ENCODE peak calls at places on chromosome 22, in five cellular contexts. E, L, F, M and N are unnamed samples. For H3K9me3, the result is how much of the 10 kb centered on the place peaks cover.

GRCh38 chr22:23065495-23066122 is 4.7 kb upstream of the GNAZ start:
- DNase-seq in L (no peak), E (peak), M (peak), F (peak), N (peak)

GRCh38 chr22:42984397-42984796 is 30.6 kb downstream of the PACSIN2 start:
- DNase-seq in F (no peak), M (no peak), E (no peak), L (no peak), N (no peak)

GRCh38 chr22:32785636-32786418 is 15.7 kb upstream of the TIMP3 start:
- DNase-seq in L (no peak), E (no peak), F (no peak), M (no peak), N (no peak)

GRCh38 chr22:33921576-33922181 is 1.4 kb upstream of the LARGE1 start:
- DNase-seq in E (peak), F (peak), L (peak), M (peak), N (peak)

GRCh38 chr22:45381348-45381747 is 32.1 kb downstream of the SMC1B start:
- DNase-seq in M (no peak), L (no peak), E (no peak), F (no peak), N (no peak)

GRCh38 chr22:38835888-38836301 is 7.9 kb downstream of the NPTXR start:
- DNase-seq in F (no peak), E (no peak), M (no peak), L (no peak), N (no peak)

GRCh38 chr22:27416553-27417427 is 384.8 kb downstream of the MN1 start:
- DNase-seq in E (no peak), M (no peak), F (peak), L (peak), N (no peak)

GRCh38 chr22:17235149-17235655 is 16.0 kb upstream of the ADA2 start:
- DNase-seq in L (no peak), F (no peak), E (no peak), M (no peak), N (no peak)

GRCh38 chr22:35312198-35313059 is 12.7 kb downstream of the TOM1 start:
- DNase-seq in E (no peak), L (no peak), M (peak), F (no peak), N (peak)

GRCh38 chr22:31692186-31692886 is 30.3 kb upstream of the PISD start:
- DNase-seq in M (no peak), F (no peak), E (no peak), L (no peak), N (no peak)

GRCh38 chr22:19522881-19523239 is 1.4 kb downstream of the CLDN5 start:
- DNase-seq in E (no peak), M (no peak), F (no peak), L (no peak), N (no peak)

GRCh38 chr22:23196165-23196564 is 15.9 kb downstream of the BCR start:
- DNase-seq in E (no peak), F (no peak), L (no peak), M (no peak), N (no peak)

GRCh38 chr22:37508431-37508963 is 10.7 kb downstream of the CARD10 start:
- DNase-seq in L (no peak), M (peak), F (no peak), E (no peak), N (no peak)

GRCh38 chr22:45069925-45070324 is 60.1 kb upstream of the PHF21B start:
- DNase-seq in L (no peak), M (no peak), F (no peak), E (no peak), N (no peak)

GRCh38 chr22:32446321-32446720 is 17.9 kb downstream of the BPIFC start:
- DNase-seq in L (no peak), F (no peak), M (no peak), E (no peak), N (no peak)

GRCh38 chr22:21887841-21888240 is 20.4 kb upstream of the MAPK1 start:
- DNase-seq in L (no peak), F (no peak), M (no peak), E (no peak), N (no peak)

GRCh38 chr22:18000441-18001039 is 23.8 kb downstream of the MICAL3 start:
- DNase-seq in E (peak), M (peak), L (peak), F (no peak), N (peak)

GRCh38 chr22:23557467-23557866 is 22.6 kb downstream of the IGLL1 start:
- DNase-seq in F (no peak), L (no peak), E (no peak), M (no peak), N (no peak)

GRCh38 chr22:36323855-36324331 is 63.9 kb downstream of the MYH9 start:
- DNase-seq in M (no peak), L (no peak), F (no peak), E (peak), N (no peak)

GRCh38 chr22:26713823-26714449 is 56.5 kb downstream of the MIAT start:
- DNase-seq in E (no peak), M (no peak), L (peak), F (no peak), N (no peak)

GRCh38 chr22:32880906-32881596 is 79.5 kb downstream of the TIMP3 start:
- DNase-seq in E (peak), F (peak), M (peak), L (no peak), N (peak)

GRCh38 chr22:22348815-22349454 is 104.3 kb downstream of the VPREB1 start:
- DNase-seq in F (no peak), M (no peak), E (no peak), L (no peak), N (no peak)

GRCh38 chr22:37162221-37163095 is 12.7 kb upstream of the IL2RB start:
- DNase-seq in M (no peak), F (no peak), L (no peak), E (no peak), N (no peak)

GRCh38 chr22:45831394-45831793 is 145.6 kb downstream of the WNT7B start:
- DNase-seq in F (no peak), M (no peak), L (peak), E (no peak), N (no peak)

GRCh38 chr22:16789860-16790493 is 35.2 kb downstream of the XKR3 start:
- DNase-seq in F (no peak), M (no peak), E (no peak), L (no peak), N (no peak)

GRCh38 chr22:39985383-39986045 is 9.2 kb upstream of the FAM83F start:
- DNase-seq in L (no peak), E (no peak), F (no peak), M (no peak), N (no peak)

GRCh38 chr22:23695141-23695540 is 4.3 kb downstream of the RGL4 start:
- DNase-seq in E (no peak), F (no peak), M (no peak), L (no peak), N (no peak)

GRCh38 chr22:21726650-21727049 is 8.9 kb downstream of the YPEL1 start:
- DNase-seq in L (peak), F (no peak), E (no peak), M (no peak), N (peak)

GRCh38 chr22:48050836-48051235 is 1288.4 kb downstream of the TBC1D22A start:
- DNase-seq in F (no peak), M (no peak), L (no peak), E (no peak), N (no peak)

GRCh38 chr22:45254388-45254787 is 13.7 kb upstream of the KIAA0930 start:
- DNase-seq in L (no peak), F (no peak), E (no peak), M (no peak), N (no peak)

GRCh38 chr22:44448271-44448780 is 49.7 kb downstream of the RTL6 start:
- DNase-seq in L (peak), F (peak), M (peak), E (peak), N (peak)

GRCh38 chr22:35531695-35532094 is 8.9 kb upstream of the RASD2 start:
- DNase-seq in F (no peak), L (no peak), M (no peak), E (no peak), N (no peak)

GRCh38 chr22:42992092-42992491 is 22.9 kb downstream of the PACSIN2 start:
- DNase-seq in M (no peak), E (no peak), L (no peak), F (no peak), N (no peak)

GRCh38 chr22:23485490-23485889 is 94.6 kb downstream of the IGLL1 start:
- DNase-seq in E (no peak), L (no peak), M (no peak), F (no peak), N (no peak)

GRCh38 chr22:40289991-40290459 is 56.3 kb upstream of the ADSL start:
- DNase-seq in M (no peak), F (peak), E (no peak), L (no peak), N (no peak)

GRCh38 chr22:38819387-38819940 is 24.4 kb downstream of the NPTXR start:
- DNase-seq in M (no peak), F (no peak), E (no peak), L (no peak), N (no peak)

GRCh38 chr22:43235445-43236400 is 48.8 kb upstream of the TTLL12 start:
- DNase-seq in L (no peak), F (no peak), M (no peak), E (no peak), N (no peak)

GRCh38 chr22:41407433-41407832 is 25.7 kb downstream of the TEF start:
- DNase-seq in E (no peak), L (no peak), F (no peak), M (no peak), N (no peak)

GRCh38 chr22:24728790-24729637 is 45.5 kb downstream of the PIWIL3 start:
- DNase-seq in E (peak), M (peak), L (no peak), F (no peak), N (no peak)
- TF ChIP-seq POLR2A in E (no peak), M (no peak), L (no peak), F (no peak), N (no peak)

GRCh38 chr22:47018010-47018910 is 255.8 kb downstream of the TBC1D22A start:
- DNase-seq in E (no peak), F (peak), L (no peak), M (no peak), N (no peak)
- H3K9me3 ChIP-seq in E (under half), F (under half), L (under half), M (under half), N (under half)

GRCh38 chr22:29016067-29016938 is 45.3 kb downstream of the C22orf31 start:
- DNase-seq in M (no peak), L (no peak), E (no peak), F (no peak), N (no peak)

GRCh38 chr22:29018293-29019189 is 43.1 kb downstream of the C22orf31 start:
- DNase-seq in F (no peak), L (no peak), E (no peak), M (no peak), N (no peak)

GRCh38 chr22:29026579-29026978 is 35.1 kb downstream of the C22orf31 start:
- DNase-seq in F (no peak), L (no peak), E (no peak), M (no peak), N (no peak)

GRCh38 chr22:29023172-29023796 is 38.3 kb downstream of the C22orf31 start:
- DNase-seq in M (no peak), E (no peak), L (no peak), F (no peak), N (peak)

GRCh38 chr22:29022101-29022817 is 39.4 kb downstream of the C22orf31 start:
- DNase-seq in M (no peak), E (no peak), F (no peak), L (no peak), N (no peak)
- TF ChIP-seq POLR2A in M (no peak), E (no peak), F (no peak), L (no peak), N (no peak)

GRCh38 chr22:49884075-49884474 is 30.4 kb downstream of the ZBED4 start:
- DNase-seq in E (no peak), L (no peak), M (no peak), F (no peak), N (no peak)
- H3K9me3 ChIP-seq in E (under half), L (under half), M (under half), F (under half), N (under half)